ENCODE peak calls at places on chromosomes 1 and 21, in eight cellular contexts. T is colonic mucosa, D is psoas muscle, S is A549, H is progenitor cell of endocrine pancreas, E is AG10803, F is thoracic aorta, W is heart right ventricle. C is an unnamed sample.

GRCh38 chr1:172417552-172417951 is 2.9 kb upstream of the C1orf105 start:
- DNase-seq in S (no peak), W (no peak), F (no peak), E (no peak), T (no peak), D (no peak), H (no peak), C (no peak)

GRCh38 chr21:44773291-44773932 is 28.2 kb downstream of the UBE2G2 start:
- DNase-seq in T (no peak), F (no peak), W (no peak), S (no peak), E (no peak), D (no peak), H (no peak), C (no peak)

GRCh38 chr1:181765627-181766026 is 282.3 kb downstream of the CACNA1E start:
- DNase-seq in F (no peak), H (no peak), D (no peak), T (no peak), W (no peak), S (no peak), E (no peak), C (no peak)

GRCh38 chr21:45486443-45487160 is 55.6 kb downstream of the SLC19A1 start:
- DNase-seq in T (no peak), D (peak; percentile 27), E (no peak), S (no peak), F (no peak), W (peak; percentile 8), H (no peak), C (no peak)

GRCh38 chr1:238063454-238063853 is 172.7 kb upstream of the ZP4 start:
- DNase-seq in S (no peak), H (no peak), T (no peak), D (no peak), W (no peak), F (no peak), E (peak; percentile 10), C (no peak)

GRCh38 chr21:41366522-41367151 is 4.8 kb downstream of the MX2 start:
- DNase-seq in H (no peak), E (peak; percentile 80), S (peak; percentile 65), T (peak; percentile 57), W (no peak), F (no peak), D (no peak), C (no peak)

GRCh38 chr21:41187537-41188025 is 19.6 kb downstream of the BACE2 start:
- DNase-seq in H (no peak), E (no peak), F (no peak), S (no peak), D (no peak), W (no peak), T (no peak), C (no peak)

GRCh38 chr1:53154859-53155438 is 12.5 kb upstream of the SLC1A7 start:
- DNase-seq in S (no peak), F (no peak), D (no peak), E (no peak), H (no peak), T (no peak), W (no peak), C (no peak)

GRCh38 chr1:223525957-223526356 is 132.7 kb downstream of the CCDC185 start:
- DNase-seq in H (no peak), D (no peak), S (no peak), W (no peak), T (no peak), E (no peak), F (no peak), C (no peak)

GRCh38 chr1:232943679-232944252 is 6.6 kb upstream of the NTPCR start:
- DNase-seq in E (no peak), W (no peak), S (no peak), D (no peak), F (no peak), T (no peak), H (no peak), C (no peak)

GRCh38 chr1:205373022-205373421 is 16.3 kb upstream of the KLHDC8A start:
- DNase-seq in E (no peak), W (no peak), S (no peak), D (no peak), F (no peak), T (no peak), H (no peak), C (no peak)

GRCh38 chr1:94325379-94326302 is 88.3 kb upstream of the ARHGAP29 start:
- DNase-seq in W (no peak), F (no peak), S (peak; percentile 69), H (no peak), E (peak; percentile 100), T (no peak), D (no peak), C (no peak)

GRCh38 chr1:26059906-26060305 is 7.5 kb downstream of the TRIM63 start:
- DNase-seq in E (no peak), W (no peak), T (no peak), H (no peak), S (no peak), F (no peak), D (peak; percentile 67), C (no peak)

GRCh38 chr1:185238447-185238846 is 78.6 kb downstream of the IVNS1ABP start:
- DNase-seq in H (no peak), S (peak; percentile 7), T (no peak), E (peak; percentile 36), F (no peak), W (no peak), D (no peak), C (no peak)

GRCh38 chr21:25370311-25370744 is 237.0 kb downstream of the MRPL39 start:
- DNase-seq in H (no peak), D (no peak), W (no peak), S (no peak), F (no peak), T (no peak), E (peak; percentile 95), C (no peak)

GRCh38 chr1:220892997-220893700 is 13.9 kb downstream of the HLX start:
- DNase-seq in S (no peak), W (no peak), D (no peak), T (no peak), H (no peak), E (no peak), F (no peak), C (no peak)

GRCh38 chr1:59292557-59292956 is 4.3 kb upstream of the FGGY start:
- DNase-seq in S (no peak), D (peak; percentile 61), E (peak; percentile 82), W (no peak), H (no peak), F (no peak), T (peak; percentile 40), C (no peak)

GRCh38 chr1:2474933-2475371 is 1.1 kb upstream of the PLCH2 start:
- DNase-seq in S (no peak), E (no peak), H (no peak), D (no peak), F (no peak), T (no peak), W (no peak), C (no peak)

DNA sequence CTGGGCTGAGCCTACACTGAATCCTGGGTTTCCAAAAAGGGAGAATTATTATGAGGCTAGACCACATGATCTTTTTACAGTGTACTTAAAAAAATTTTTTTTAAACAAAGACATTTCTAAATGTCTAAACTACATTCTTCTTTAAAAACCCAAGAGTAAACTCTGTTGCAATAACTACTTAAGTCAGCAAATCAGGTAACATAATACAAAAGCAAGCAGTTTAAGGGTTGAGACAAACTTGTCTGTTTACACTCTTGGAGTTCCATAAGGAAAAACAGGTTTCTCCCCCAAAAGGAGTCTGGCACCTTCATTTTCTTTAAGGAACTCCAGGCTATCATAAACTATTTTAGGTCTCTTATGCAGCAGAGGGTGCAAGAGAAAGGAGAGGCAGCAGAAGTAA is 12.5 kb upstream of the ANKRD45 start:
- DNase-seq in S (no peak), W (no peak), H (no peak), T (no peak), F (no peak), E (no peak), D (no peak), C (no peak)
- TF ChIP-seq CTCF in S (no peak), W (no peak), H (no peak), T (no peak), F (no peak), E (no peak), D (no peak), C (no peak)

DNA sequence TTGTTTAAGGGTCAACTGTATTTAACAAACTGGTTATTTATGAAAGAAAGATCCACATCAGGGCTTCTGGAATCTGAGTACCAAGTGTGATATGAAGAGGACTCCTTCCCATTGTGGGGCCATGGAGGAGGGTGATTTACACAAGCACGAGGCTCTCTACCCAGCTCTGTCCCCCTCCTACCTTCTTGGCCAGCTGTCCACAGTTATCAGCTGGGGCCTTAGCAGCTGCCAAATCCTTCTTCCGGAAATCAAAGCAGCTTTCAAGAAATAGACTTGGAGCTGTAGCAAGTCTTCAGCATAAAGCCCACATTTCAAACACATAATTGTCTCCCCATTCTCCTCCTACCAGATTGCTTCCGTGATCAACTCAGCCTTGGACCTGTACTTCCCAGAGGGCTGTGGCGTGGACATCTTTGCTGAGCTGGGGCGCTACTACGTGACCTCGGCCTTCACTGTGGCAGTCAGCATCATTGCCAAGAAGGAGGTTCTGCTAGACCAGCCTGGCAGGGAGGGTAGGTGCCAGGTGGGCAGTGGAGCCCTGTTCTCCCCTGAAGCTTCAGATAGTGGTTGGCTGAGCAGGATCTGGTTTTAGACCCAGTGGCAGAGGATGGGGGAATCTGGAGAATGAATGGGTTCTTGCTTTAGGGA is 15.5 kb downstream of the AZIN2 start:
- DNase-seq in H (no peak), F (no peak), T (no peak), W (no peak), D (no peak), S (no peak), E (no peak), C (no peak)
- TF ChIP-seq CTCF in H (no peak), F (no peak), T (no peak), W (no peak), D (no peak), S (no peak), E (no peak), C (no peak)

DNA sequence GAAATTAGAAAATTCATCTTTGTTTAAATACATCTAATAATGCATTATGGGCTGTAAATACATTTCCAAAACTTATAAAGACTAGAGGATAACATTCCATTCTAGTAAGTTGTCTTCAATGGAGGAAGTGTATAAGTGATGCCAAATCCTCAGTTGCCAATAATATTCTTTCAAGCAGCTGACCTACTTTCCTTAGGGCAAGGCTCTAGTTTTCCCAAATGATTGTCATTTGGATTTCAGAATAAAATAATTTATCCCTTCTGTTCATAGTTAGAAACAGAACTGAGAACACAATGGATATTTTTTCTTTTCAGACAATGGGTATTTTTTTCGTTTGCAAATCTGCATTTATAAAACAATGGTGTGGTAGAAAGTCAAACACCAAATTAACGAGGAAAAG is 354.9 kb upstream of the ADAMTS5 start:
- DNase-seq in W (no peak), D (no peak), T (no peak), S (no peak), E (no peak), H (no peak), F (no peak), C (no peak)
- TF ChIP-seq CTCF in W (no peak), D (no peak), T (no peak), S (no peak), E (no peak), H (no peak), F (no peak), C (no peak)

GRCh38 chr1:57421366-57421765 is 2.5 kb downstream of the DAB1 start:
- DNase-seq in E (peak; percentile 3), W (no peak), F (no peak), D (no peak), S (no peak), H (no peak), T (no peak), C (no peak)
- TF ChIP-seq CTCF in E (no peak), W (no peak), F (no peak), D (no peak), S (no peak), H (no peak), T (no peak), C (no peak)